ENCODE peak calls at places on chromosome 16, in nine cellular contexts. D is WTC11, P is GM12864, Y is pancreas, X is brain microvascular endothelial cell, U is ascending aorta, S is HFFc6, G is neural progenitor cell, C is neural crest cell. W is an unnamed sample.
A peak's percentile ranks its signal among the peaks of the same experiment; 100 is the strongest.

GRCh38 chr16:76796978-76797377 is 394.0 kb upstream of the MON1B start:
- DNase-seq in D (no peak), P (no peak), Y (no peak), X (no peak), U (no peak), S (no peak), G (no peak), C (no peak), W (no peak)

GRCh38 chr16:11674818-11675560 is 6.7 kb downstream of the SNN start:
- DNase-seq in D (no peak), P (no peak), Y (no peak), X (peak; percentile 24), U (no peak), S (no peak), G (no peak), C (no peak), W (no peak)

GRCh38 chr16:675884-676564 is 553 bp downstream of the RHBDL1 start:
- DNase-seq in D (no peak), P (no peak), Y (peak; percentile 87), X (no peak), U (no peak), S (no peak), G (no peak), C (no peak), W (no peak)

GRCh38 chr16:3637371-3637923 is 17.0 kb upstream of the DNASE1 start:
- DNase-seq in D (no peak), P (no peak), Y (no peak), X (no peak), U (peak; percentile 35), S (no peak), G (no peak), C (no peak), W (no peak)

GRCh38 chr16:69836252-69836651 is 74.1 kb downstream of the WWP2 start:
- DNase-seq in D (no peak), P (no peak), Y (no peak), X (no peak), U (no peak), S (no peak), G (no peak), C (no peak), W (no peak)

GRCh38 chr16:90046971-90047713 is 27.9 kb upstream of the DBNDD1 start:
- DNase-seq in D (peak; percentile 29), P (no peak), Y (peak; percentile 91), X (no peak), U (peak; percentile 45), S (peak; percentile 35), G (peak; percentile 94), C (peak; percentile 60), W (no peak)

GRCh38 chr16:23420011-23420410 is 33.0 kb downstream of the COG7 start:
- DNase-seq in D (no peak), P (no peak), Y (no peak), X (peak; percentile 29), U (no peak), S (peak; percentile 30), G (no peak), C (no peak), W (peak; percentile 36)

GRCh38 chr16:89805136-89805905 is 11.1 kb downstream of the FANCA start:
- DNase-seq in D (no peak), P (no peak), Y (no peak), X (no peak), U (no peak), S (peak; percentile 47), G (no peak), C (no peak), W (no peak)

GRCh38 chr16:54208262-54208661 is 78.3 kb downstream of the IRX3 start:
- DNase-seq in D (no peak), P (no peak), Y (no peak), X (no peak), U (no peak), S (no peak), G (peak; percentile 37), C (no peak), W (no peak)

GRCh38 chr16:87278191-87279093 is 38.8 kb downstream of the C16orf95 start:
- DNase-seq in D (peak; percentile 90), P (no peak), Y (peak; percentile 93), X (peak; percentile 77), U (peak; percentile 88), S (peak; percentile 68), G (peak; percentile 89), C (peak; percentile 80), W (peak; percentile 31)

GRCh38 chr16:85959686-85960085 is 60.7 kb downstream of the IRF8 start:
- DNase-seq in D (no peak), P (no peak), Y (no peak), X (no peak), U (no peak), S (no peak), G (no peak), C (no peak), W (no peak)

GRCh38 chr16:79767597-79768280 is 167.2 kb upstream of the MAF start:
- DNase-seq in D (peak; percentile 14), P (no peak), Y (no peak), X (peak; percentile 37), U (no peak), S (no peak), G (peak; percentile 78), C (no peak), W (no peak)

GRCh38 chr16:13376174-13376573 is 474.8 kb downstream of the SHISA9 start:
- DNase-seq in D (no peak), P (peak; percentile 4), Y (no peak), X (no peak), U (no peak), S (no peak), G (no peak), C (no peak), W (no peak)

GRCh38 chr16:56673916-56674315 is 4.3 kb downstream of the MT1H start:
- DNase-seq in D (no peak), P (no peak), Y (no peak), X (no peak), U (peak; percentile 75), S (peak; percentile 35), G (peak; percentile 52), C (no peak), W (no peak)

DNA sequence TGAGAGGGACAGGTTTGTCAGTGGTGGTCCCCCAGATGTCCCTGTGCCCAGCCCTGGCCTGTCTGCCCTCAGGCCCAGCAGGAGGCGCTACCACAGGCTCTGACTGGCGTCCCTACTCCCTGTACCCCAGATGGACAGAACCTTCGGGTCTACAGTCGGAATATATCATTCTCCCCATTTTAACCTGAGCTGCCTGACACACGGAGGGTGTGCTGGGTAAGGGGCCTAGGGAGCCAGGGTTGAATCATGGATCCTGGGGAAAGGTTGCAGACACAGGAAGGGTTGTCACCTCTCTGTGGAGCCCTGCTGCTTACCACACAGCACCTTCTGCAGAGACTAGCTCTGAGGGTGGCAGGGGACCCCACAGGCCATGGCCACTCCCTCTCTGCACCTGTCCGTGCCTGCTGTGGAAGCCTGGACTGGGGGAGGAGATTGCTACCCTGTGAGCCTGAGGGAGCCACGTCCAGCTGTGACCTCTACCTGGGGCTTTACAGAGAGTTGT is 162.2 kb upstream of the ZNF267 start:
- DNase-seq in D (peak; percentile 30), P (no peak), Y (peak; percentile 29), X (no peak), U (no peak), S (no peak), G (no peak), C (no peak), W (no peak)
- TF ChIP-seq CTCF in D (no peak), P (peak; percentile 28), Y (no peak), X (no peak), U (no peak), S (peak; percentile 50), G (peak; percentile 11), C (no peak), W (no peak)

GRCh38 chr16:50667497-50668367 is 13.4 kb downstream of the SNX20 start:
- DNase-seq in D (no peak), P (no peak), Y (no peak), X (no peak), U (no peak), S (no peak), G (no peak), C (no peak), W (no peak)

GRCh38 chr16:50666658-50667496 is 14.2 kb downstream of the SNX20 start:
- DNase-seq in D (peak; percentile 22), P (peak; percentile 57), Y (no peak), X (no peak), U (no peak), S (no peak), G (no peak), C (no peak), W (no peak)

GRCh38 chr16:50670476-50670875 is 10.6 kb downstream of the SNX20 start:
- DNase-seq in D (no peak), P (no peak), Y (no peak), X (no peak), U (no peak), S (no peak), G (no peak), C (no peak), W (no peak)

GRCh38 chr16:50669741-50670140 is 11.4 kb downstream of the SNX20 start:
- DNase-seq in D (no peak), P (no peak), Y (no peak), X (no peak), U (no peak), S (no peak), G (no peak), C (no peak), W (no peak)

GRCh38 chr16:50668368-50669008 is 12.6 kb downstream of the SNX20 start:
- DNase-seq in D (no peak), P (no peak), Y (no peak), X (no peak), U (no peak), S (no peak), G (peak; percentile 18), C (no peak), W (no peak)
- TF ChIP-seq CTCF in D (no peak), P (no peak), Y (no peak), X (no peak), U (no peak), S (peak; percentile 8), G (no peak), C (no peak), W (no peak)

DNA sequence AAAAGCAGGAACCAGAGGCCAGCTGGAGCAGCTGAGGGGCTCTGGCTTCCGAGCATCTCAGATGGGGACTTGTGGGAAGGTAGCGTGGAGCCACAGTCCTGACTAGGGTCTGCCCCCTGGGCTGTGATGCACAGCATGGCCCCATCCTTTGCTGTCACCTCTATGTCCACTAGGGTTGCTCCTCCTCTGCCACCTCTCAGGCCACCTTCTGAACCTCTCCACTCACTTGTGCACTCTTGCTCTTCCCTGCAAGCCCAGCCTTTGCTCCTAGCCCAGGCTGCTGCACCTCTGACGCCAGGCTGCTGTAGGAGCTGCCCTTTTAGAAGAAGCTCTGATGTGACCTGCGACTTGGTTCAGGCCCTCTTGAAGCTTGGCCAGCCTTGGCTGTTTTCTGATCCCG is 24.3 kb upstream of the SMPD3 start:
- DNase-seq in D (no peak), P (no peak), Y (no peak), X (no peak), U (no peak), S (no peak), G (no peak), C (no peak), W (no peak)
- TF ChIP-seq CTCF in D (no peak), P (peak; percentile 22), Y (no peak), X (no peak), U (no peak), S (no peak), G (no peak), C (no peak), W (no peak)

DNA sequence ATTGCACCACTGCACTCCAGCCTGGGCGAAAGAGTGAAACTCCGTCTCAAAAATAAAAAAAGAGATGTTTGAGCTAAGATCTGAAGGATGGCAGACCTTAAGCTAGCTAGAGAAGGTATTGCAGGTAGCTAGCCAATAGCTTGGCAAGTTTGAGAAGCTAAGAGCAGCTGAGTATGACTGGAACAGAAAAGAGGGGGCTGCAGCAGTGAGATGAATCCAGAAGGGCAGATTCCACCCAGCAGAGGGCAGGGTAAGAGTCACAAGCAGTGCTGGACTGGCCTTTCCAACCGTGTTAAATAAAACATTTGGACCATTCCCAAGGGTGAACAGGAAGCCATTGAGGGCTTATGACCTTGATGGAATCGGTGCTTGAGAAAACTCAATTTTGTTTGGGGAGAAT is 5.7 kb upstream of the PHAF1 start:
- DNase-seq in D (peak; percentile 60), P (no peak), Y (no peak), X (no peak), U (no peak), S (no peak), G (peak; percentile 50), C (peak; percentile 7), W (no peak)
- TF ChIP-seq CTCF in D (no peak), P (peak; percentile 46), Y (no peak), X (peak; percentile 66), U (no peak), S (peak; percentile 74), G (peak; percentile 54), C (peak; percentile 52), W (peak; percentile 38)